ENCODE peak calls at places on chromosomes 13 and 19, in five cellular contexts. G is progenitor cell of endocrine pancreas, P is hepatic stellate cell, V is adipocyte, I is T1000. E is an unnamed sample.

GRCh38 chr13:109783815-109784589 is 2.4 kb downstream of the IRS2 start:
- DNase-seq in G (no peak), P (no peak), V (no peak), I (no peak), E (no peak)

GRCh38 chr13:114115191-114115671 is 17.2 kb downstream of the RASA3 start:
- DNase-seq in G (no peak), P (peak; percentile 81), V (no peak), I (peak; percentile 64), E (no peak)

GRCh38 chr13:51034906-51035305 is 76.2 kb downstream of the C13orf42 start:
- DNase-seq in G (no peak), P (no peak), V (no peak), I (no peak), E (no peak)

GRCh38 chr13:66076417-66076816 is 1153.7 kb downstream of the PCDH9 start:
- DNase-seq in G (no peak), P (no peak), V (no peak), I (no peak), E (no peak)

GRCh38 chr13:97540696-97541095 is 106.7 kb downstream of the RAP2A start:
- DNase-seq in G (no peak), P (no peak), V (peak; percentile 6), I (no peak), E (no peak)

GRCh38 chr19:55305491-55305890 is 19.6 kb downstream of the TMEM150B start:
- DNase-seq in G (no peak), P (peak; percentile 38), V (peak; percentile 41), I (no peak), E (no peak)

GRCh38 chr19:10968527-10969081 is 7.8 kb downstream of the SMARCA4 start:
- DNase-seq in G (no peak), P (no peak), V (no peak), I (no peak), E (no peak)

GRCh38 chr13:91740811-91741210 is 342.4 kb downstream of the GPC5 start:
- DNase-seq in G (no peak), P (no peak), V (no peak), I (no peak), E (no peak)

GRCh38 chr19:3374369-3375112 is 8.2 kb downstream of the NFIC start:
- DNase-seq in G (no peak), P (no peak), V (no peak), I (no peak), E (no peak)

E was measured in NT2/D1.